ENCODE peak calls at places on chromosome 20, in eight cellular contexts. M is AG08395, P is AG08396, U is RWPE1, J is ACHN, X is dorsolateral prefrontal cortex, W is left ventricle myocardium superior, K is epithelial cell of prostate. E is an unnamed sample.

GRCh38 chr20:22686097-22686496 is 101.7 kb upstream of the FOXA2 start:
- DNase-seq in M (peak; percentile 75), P (peak; percentile 76), U (peak; percentile 64), J (no peak), X (no peak), W (peak; percentile 67), K (peak; percentile 12), E (no peak)

GRCh38 chr20:45920795-45921617 is 9.1 kb upstream of the PLTP start:
- DNase-seq in M (no peak), P (no peak), U (no peak), J (no peak), X (no peak), W (no peak), K (no peak), E (no peak)

GRCh38 chr20:55961351-55962320 is 43.7 kb downstream of the CBLN4 start:
- DNase-seq in M (no peak), P (no peak), U (no peak), J (no peak), X (no peak), W (no peak), K (no peak), E (no peak)

GRCh38 chr20:54194724-54195438 is 13.0 kb upstream of the PFDN4 start:
- DNase-seq in M (peak; percentile 37), P (no peak), U (peak; percentile 51), J (no peak), X (no peak), W (no peak), K (no peak), E (no peak)

GRCh38 chr20:881051-881820 is 34.9 kb downstream of the ANGPT4 start:
- DNase-seq in M (peak; percentile 50), P (peak; percentile 37), U (peak; percentile 87), J (peak; percentile 52), X (no peak), W (no peak), K (peak; percentile 54), E (peak; percentile 67)

GRCh38 chr20:12982098-12982497 is 26.7 kb upstream of the SPTLC3 start:
- DNase-seq in M (no peak), P (no peak), U (no peak), J (no peak), X (no peak), W (no peak), K (no peak), E (no peak)

GRCh38 chr20:45927071-45927878 is 7.2 kb upstream of the PCIF1 start:
- DNase-seq in M (no peak), P (no peak), U (no peak), J (no peak), X (no peak), W (peak; percentile 24), K (no peak), E (no peak)

GRCh38 chr20:17518339-17519052 is 12.7 kb downstream of the BFSP1 start:
- DNase-seq in M (peak; percentile 63), P (peak; percentile 45), U (peak; percentile 59), J (no peak), X (no peak), W (peak; percentile 47), K (no peak), E (no peak)

GRCh38 chr20:49583669-49584417 is 15.9 kb upstream of the PTGIS start:
- DNase-seq in M (peak; percentile 87), P (peak; percentile 78), U (peak; percentile 64), J (peak; percentile 56), X (no peak), W (peak; percentile 84), K (no peak), E (peak; percentile 60)

GRCh38 chr20:18650224-18650623 is 62.4 kb downstream of the DTD1 start:
- DNase-seq in M (no peak), P (no peak), U (no peak), J (no peak), X (no peak), W (no peak), K (no peak), E (peak; percentile 62)

GRCh38 chr20:20134941-20135572 is 82.7 kb downstream of the CFAP61 start:
- DNase-seq in M (no peak), P (no peak), U (no peak), J (no peak), X (no peak), W (no peak), K (no peak), E (no peak)

GRCh38 chr20:43953919-43954617 is 39.4 kb downstream of the TOX2 start:
- DNase-seq in M (no peak), P (no peak), U (no peak), J (no peak), X (no peak), W (no peak), K (no peak), E (no peak)

GRCh38 chr20:52722926-52723325 is 249.2 kb upstream of the TSHZ2 start:
- DNase-seq in M (no peak), P (no peak), U (no peak), J (no peak), X (no peak), W (no peak), K (no peak), E (no peak)

GRCh38 chr20:24950128-24950835 is 1.2 kb downstream of the CST7 start:
- DNase-seq in M (no peak), P (no peak), U (no peak), J (no peak), X (no peak), W (no peak), K (no peak), E (no peak)

GRCh38 chr20:21251278-21251677 is 51.9 kb upstream of the XRN2 start:
- DNase-seq in M (no peak), P (no peak), U (peak; percentile 37), J (no peak), X (no peak), W (no peak), K (peak; percentile 18), E (no peak)

GRCh38 chr20:44284032-44284431 is 27.0 kb downstream of the FITM2 start:
- DNase-seq in M (no peak), P (no peak), U (no peak), J (no peak), X (no peak), W (no peak), K (no peak), E (no peak)

GRCh38 chr20:49957487-49957938 is 21.3 kb downstream of the RNF114 start:
- DNase-seq in M (no peak), P (no peak), U (no peak), J (no peak), X (no peak), W (no peak), K (no peak), E (no peak)

GRCh38 chr20:22341508-22341907 is 242.9 kb downstream of the FOXA2 start:
- DNase-seq in M (no peak), P (no peak), U (peak; percentile 17), J (no peak), X (no peak), W (no peak), K (peak; percentile 14), E (no peak)

GRCh38 chr20:21513181-21513663 is 642 bp downstream of the NKX2-2 start:
- DNase-seq in M (no peak), P (peak; percentile 33), U (no peak), J (no peak), X (no peak), W (no peak), K (no peak), E (no peak)

GRCh38 chr20:2451939-2452732 is 18.5 kb downstream of the SNRPB start:
- DNase-seq in M (peak; percentile 85), P (peak; percentile 72), U (peak; percentile 71), J (peak; percentile 65), X (peak; percentile 58), W (peak; percentile 55), K (no peak), E (peak; percentile 65)

GRCh38 chr20:53216856-53217576 is 244.9 kb downstream of the TSHZ2 start:
- DNase-seq in M (peak; percentile 46), P (peak; percentile 38), U (peak; percentile 78), J (peak; percentile 41), X (peak; percentile 51), W (peak; percentile 85), K (no peak), E (peak; percentile 70)

GRCh38 chr20:57698191-57698866 is 11.5 kb downstream of the PMEPA1 start:
- DNase-seq in M (peak; percentile 98), P (peak; percentile 96), U (peak; percentile 100), J (peak; percentile 96), X (no peak), W (no peak), K (peak; percentile 99), E (no peak)

GRCh38 chr20:43667341-43668132 is 623 bp downstream of the MYBL2 start:
- DNase-seq in M (no peak), P (no peak), U (peak; percentile 65), J (no peak), X (no peak), W (no peak), K (no peak), E (no peak)

GRCh38 chr20:63434599-63435378 is 37.7 kb downstream of the KCNQ2 start:
- DNase-seq in M (peak; percentile 84), P (peak; percentile 84), U (peak; percentile 89), J (peak; percentile 61), X (peak; percentile 75), W (peak; percentile 66), K (no peak), E (peak; percentile 75)

GRCh38 chr20:46408281-46408731 is 1.9 kb upstream of the ELMO2 start:
- DNase-seq in M (no peak), P (no peak), U (peak; percentile 53), J (peak; percentile 59), X (no peak), W (no peak), K (no peak), E (no peak)

GRCh38 chr20:24981282-24981681 is 11.3 kb downstream of the APMAP start:
- DNase-seq in M (no peak), P (no peak), U (no peak), J (no peak), X (no peak), W (no peak), K (no peak), E (no peak)

GRCh38 chr20:10131612-10132345 is 86.9 kb upstream of the SNAP25 start:
- DNase-seq in M (peak; percentile 78), P (peak; percentile 69), U (no peak), J (no peak), X (peak; percentile 75), W (peak; percentile 82), K (no peak), E (no peak)

GRCh38 chr20:58102744-58103516 is 125.5 kb downstream of the ANKRD60 start:
- DNase-seq in M (peak; percentile 23), P (no peak), U (peak; percentile 95), J (no peak), X (no peak), W (no peak), K (peak; percentile 51), E (no peak)

GRCh38 chr20:663315-664090 is 10.5 kb upstream of the SRXN1 start:
- DNase-seq in M (no peak), P (no peak), U (no peak), J (no peak), X (no peak), W (no peak), K (no peak), E (no peak)

E was measured in natural killer cell treated with Interleukin-12 subunit alpha and Interleukin-12 subunit beta and Interleukin-15 and Interleukin-18, amount 100 ng/mL, for 72 hours.